ENCODE peak calls at places on chromosomes 3 and 15, in six cellular contexts. Q is body of pancreas, O is IMR-90, J is uterus, X is suprapubic skin, B is Peyer's patch. W is an unnamed sample.
A peak's percentile ranks its signal among the peaks of the same experiment; 100 is the strongest.

GRCh38 chr15:90959894-90960293 is 5.2 kb downstream of the RCCD1 start:
- DNase-seq in Q (no peak), O (peak; percentile 18), J (no peak), X (peak; percentile 64), B (no peak), W (no peak)

GRCh38 chr3:149004622-149005021 is 13.3 kb downstream of the GYG1 start:
- DNase-seq in Q (peak; percentile 48), O (peak; percentile 68), J (no peak), X (no peak), B (no peak), W (peak; percentile 64)

GRCh38 chr3:156509209-156510174 is 45.4 kb downstream of the SSR3 start:
- DNase-seq in Q (no peak), O (peak; percentile 66), J (no peak), X (no peak), B (no peak), W (no peak)

GRCh38 chr15:92082217-92082843 is 228.8 kb downstream of the SLCO3A1 start:
- DNase-seq in Q (peak; percentile 60), O (peak; percentile 73), J (peak; percentile 75), X (no peak), B (peak; percentile 74), W (peak; percentile 26)

GRCh38 chr15:76206325-76206976 is 104.8 kb downstream of the ETFA start:
- DNase-seq in Q (peak; percentile 97), O (peak; percentile 31), J (peak; percentile 56), X (peak; percentile 73), B (peak; percentile 62), W (peak; percentile 86)

GRCh38 chr15:99983894-99984293 is 250.7 kb upstream of the LYSMD4 start:
- DNase-seq in Q (no peak), O (no peak), J (no peak), X (no peak), B (no peak), W (no peak)

GRCh38 chr3:18382760-18383369 is 42.3 kb downstream of the SATB1 start:
- DNase-seq in Q (no peak), O (no peak), J (no peak), X (no peak), B (no peak), W (no peak)

GRCh38 chr15:61227269-61228024 is 1.7 kb downstream of the RORA start:
- DNase-seq in Q (peak; percentile 32), O (peak; percentile 50), J (peak; percentile 34), X (peak; percentile 61), B (no peak), W (no peak)

GRCh38 chr15:97009036-97009555 is 678.6 kb downstream of the NR2F2 start:
- DNase-seq in Q (no peak), O (no peak), J (no peak), X (no peak), B (no peak), W (no peak)

GRCh38 chr3:107690522-107691138 is 167.9 kb downstream of the BBX start:
- DNase-seq in Q (no peak), O (peak; percentile 73), J (no peak), X (no peak), B (no peak), W (peak; percentile 33)

GRCh38 chr15:84813931-84814330 is 3.2 kb upstream of the ALPK3 start:
- DNase-seq in Q (no peak), O (no peak), J (no peak), X (no peak), B (no peak), W (no peak)

GRCh38 chr3:156739976-156740375 is 65.6 kb downstream of the TIPARP start:
- DNase-seq in Q (no peak), O (no peak), J (no peak), X (no peak), B (no peak), W (no peak)

GRCh38 chr15:48565560-48566482 is 79.7 kb downstream of the FBN1 start:
- DNase-seq in Q (no peak), O (peak; percentile 91), J (no peak), X (no peak), B (no peak), W (no peak)

GRCh38 chr15:34084086-34084485 is 17.6 kb downstream of the EMC7 start:
- DNase-seq in Q (no peak), O (peak; percentile 84), J (peak; percentile 48), X (no peak), B (no peak), W (peak; percentile 71)

GRCh38 chr3:36494461-36495109 is 114.3 kb downstream of the STAC start:
- DNase-seq in Q (peak; percentile 7), O (peak; percentile 12), J (no peak), X (peak; percentile 72), B (peak; percentile 46), W (no peak)

GRCh38 chr3:173933113-173933512 is 535.6 kb downstream of the NLGN1 start:
- DNase-seq in Q (no peak), O (no peak), J (no peak), X (no peak), B (no peak), W (no peak)

GRCh38 chr15:70710714-70711113 is 52.6 kb downstream of the UACA start:
- DNase-seq in Q (no peak), O (no peak), J (no peak), X (no peak), B (no peak), W (no peak)

GRCh38 chr3:9976736-9977709 is 9.6 kb downstream of the EMC3 start:
- DNase-seq in Q (peak; percentile 88), O (peak; percentile 98), J (peak; percentile 72), X (peak; percentile 86), B (peak; percentile 70), W (peak; percentile 64)

GRCh38 chr3:99172736-99173657 is 271.5 kb upstream of the DCBLD2 start:
- DNase-seq in Q (peak; percentile 66), O (peak; percentile 80), J (no peak), X (no peak), B (peak; percentile 54), W (peak; percentile 27)

GRCh38 chr15:42141246-42141645 is 15.2 kb downstream of the PLA2G4F start:
- DNase-seq in Q (no peak), O (no peak), J (no peak), X (peak; percentile 21), B (no peak), W (no peak)

GRCh38 chr15:55552926-55553325 is 35.2 kb downstream of the PYGO1 start:
- DNase-seq in Q (no peak), O (peak; percentile 83), J (no peak), X (no peak), B (no peak), W (no peak)

GRCh38 chr3:27312044-27312668 is 57.0 kb downstream of the NEK10 start:
- DNase-seq in Q (no peak), O (peak; percentile 79), J (no peak), X (no peak), B (no peak), W (peak; percentile 34)

DNA sequence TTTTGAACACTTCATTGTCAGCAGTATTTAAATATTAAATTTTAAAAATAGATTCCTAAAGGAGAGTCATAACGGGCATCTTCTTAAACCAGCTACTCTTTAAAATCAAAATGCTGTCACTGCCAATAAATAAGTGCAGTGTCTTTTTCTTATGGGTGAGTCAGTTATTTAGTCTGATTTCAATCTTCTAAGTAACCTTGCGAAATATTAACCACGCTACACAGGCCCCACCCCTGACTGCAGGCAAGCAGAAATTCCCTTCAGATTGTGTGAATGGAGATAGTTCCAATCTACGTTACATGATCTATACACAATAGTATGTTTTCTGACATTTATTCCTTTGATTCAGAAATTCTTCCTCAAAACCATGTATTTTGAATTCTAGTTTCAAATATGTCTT is 141.5 kb downstream of the GADL1 start:
- DNase-seq in Q (peak; percentile 36), O (peak; percentile 83), J (no peak), X (no peak), B (peak; percentile 62), W (no peak)
- TF ChIP-seq CTCF in Q (no peak), O (no peak), J (no peak), X (no peak), B (no peak), W (no peak)

DNA sequence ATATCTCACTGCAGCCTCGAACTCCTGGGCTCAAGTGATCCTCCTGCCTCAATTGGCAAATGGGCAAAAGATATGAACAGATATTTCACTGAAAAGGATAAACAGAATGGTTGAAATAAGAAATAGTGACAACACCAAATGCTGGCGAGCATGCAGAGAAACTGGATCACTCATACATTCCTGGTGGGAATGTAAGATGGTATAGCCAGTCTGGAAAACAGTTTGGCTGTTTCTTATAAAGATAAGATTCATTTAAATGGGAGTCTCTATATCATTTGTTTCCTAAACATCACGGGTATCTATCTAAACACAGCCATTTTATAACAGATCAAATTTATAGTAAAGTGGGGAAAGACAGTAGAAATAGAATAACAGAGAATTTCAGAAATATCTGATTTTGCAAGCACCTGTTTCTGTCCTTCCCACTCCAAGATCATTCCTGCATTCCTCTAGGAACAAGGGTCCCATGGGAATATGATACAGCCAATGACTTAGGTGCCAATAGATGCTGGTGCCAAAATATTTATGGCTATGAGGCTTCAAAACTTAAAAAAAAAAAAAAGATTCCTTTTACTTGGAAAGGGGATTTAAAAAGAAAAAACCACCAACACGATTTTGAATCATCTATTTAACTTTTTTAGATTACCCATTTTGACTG is 9.9 kb upstream of the TFDP2 start:
- DNase-seq in Q (no peak), O (no peak), J (no peak), X (no peak), B (no peak), W (no peak)
- TF ChIP-seq POLR2A in Q (no peak), O (no peak), J (no peak), X (no peak), B (no peak), W (no peak)

DNA sequence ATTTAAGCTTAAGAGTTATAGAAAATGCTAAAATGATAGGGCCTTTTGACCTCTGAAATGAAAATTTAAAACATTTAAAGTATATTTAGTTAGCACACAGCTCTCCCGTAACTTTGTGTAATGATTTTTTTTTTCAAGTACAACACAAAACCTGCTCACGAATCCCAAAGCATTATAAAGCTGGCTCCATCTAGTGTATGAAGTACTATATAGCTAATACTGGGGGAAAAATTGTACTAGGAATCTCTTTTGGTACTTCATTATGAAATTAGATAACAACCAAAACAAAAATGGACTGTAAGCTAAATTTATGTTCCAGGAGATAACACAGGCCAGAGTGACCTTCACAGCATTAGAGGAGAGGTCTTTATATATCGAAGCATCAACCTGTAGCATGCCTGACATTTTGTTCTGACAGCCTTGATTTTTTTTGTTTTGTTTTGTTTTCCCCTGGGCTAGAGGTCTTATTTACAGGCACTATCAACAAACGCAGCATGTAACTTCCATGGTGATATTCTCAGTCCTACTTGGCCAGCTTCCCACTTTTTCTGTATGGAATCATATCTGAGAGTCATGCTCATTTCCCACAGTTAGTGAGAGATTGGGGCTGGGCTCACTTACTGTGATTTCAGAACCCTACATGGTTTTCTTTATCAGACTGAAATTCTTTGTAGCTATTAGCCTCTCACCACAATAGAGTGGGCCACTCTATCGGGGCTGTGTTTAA is 116.3 kb downstream of the MITF start:
- DNase-seq in Q (peak; percentile 5), O (peak; percentile 64), J (no peak), X (no peak), B (no peak), W (no peak)
- TF ChIP-seq CTCF in Q (peak; percentile 36), O (peak; percentile 69), J (peak; percentile 19), X (no peak), B (no peak), W (peak; percentile 23)

DNA sequence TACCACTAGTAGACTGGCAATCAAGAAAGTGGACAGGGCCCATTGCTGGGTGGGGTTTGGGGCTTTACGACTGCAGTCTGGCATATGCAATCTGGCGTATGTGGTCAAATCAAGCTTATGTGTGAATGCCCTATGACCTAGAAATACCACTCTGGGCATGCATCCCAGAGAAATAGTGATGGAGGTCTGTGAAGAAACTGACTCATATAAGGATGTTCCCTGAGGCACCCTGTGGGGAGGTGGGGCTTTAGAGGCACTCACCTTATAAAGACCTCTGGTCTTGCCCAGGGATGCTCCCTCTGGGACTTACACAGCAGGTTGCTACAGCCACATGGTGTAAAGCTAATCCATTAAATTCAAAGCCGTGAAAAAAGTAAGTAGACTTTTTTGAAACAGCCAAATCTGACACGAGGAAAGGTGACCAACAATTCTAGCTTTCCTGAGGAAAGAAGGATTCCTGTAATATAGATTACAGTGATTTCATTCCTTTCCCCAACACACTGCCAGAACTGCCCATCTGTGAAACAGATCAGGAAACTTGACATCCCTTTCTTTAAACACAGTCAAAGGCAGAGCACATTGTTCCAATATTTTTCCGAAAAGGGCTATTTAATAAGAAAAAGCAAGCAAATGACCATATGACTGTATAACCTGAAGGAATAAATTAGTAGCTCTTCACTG is 13.6 kb downstream of the RARRES1 start:
- DNase-seq in Q (no peak), O (peak; percentile 94), J (no peak), X (no peak), B (no peak), W (no peak)
- TF ChIP-seq POLR2A in Q (no peak), O (no peak), J (no peak), X (no peak), B (no peak), W (no peak)